ENCODE peak calls at places on chromosomes 4 and X, in five cellular contexts. U, O, T, F and I are unnamed samples.

GRCh38 chrX:38312436-38312835 is 14.9 kb downstream of the RPGR start:
- DNase-seq in U (peak), O (no peak), T (peak), F (no peak), I (no peak)

GRCh38 chrX:15822922-15823321 is 31.7 kb downstream of the AP1S2 start:
- DNase-seq in U (no peak), O (no peak), T (no peak), F (no peak), I (no peak)

GRCh38 chr4:155946486-155946885 is 7.2 kb downstream of the CTSO start:
- DNase-seq in U (peak), O (no peak), T (no peak), F (no peak), I (no peak)

GRCh38 chr4:87493147-87493546 is 36.0 kb downstream of the SPARCL1 start:
- DNase-seq in U (no peak), O (no peak), T (no peak), F (no peak), I (no peak)

GRCh38 chr4:86791126-86791525 is 58.1 kb downstream of the SLC10A6 start:
- DNase-seq in U (no peak), O (no peak), T (no peak), F (no peak), I (no peak)

GRCh38 chr4:152098365-152099060 is 337.7 kb upstream of the GATB start:
- DNase-seq in U (no peak), O (no peak), T (no peak), F (no peak), I (no peak)

GRCh38 chr4:148112231-148112982 is 329.8 kb downstream of the NR3C2 start:
- DNase-seq in U (peak), O (no peak), T (peak), F (no peak), I (no peak)

GRCh38 chrX:65587616-65588526 is 53.3 kb upstream of the LAS1L start:
- DNase-seq in U (peak), O (peak), T (peak), F (peak), I (peak)

GRCh38 chrX:20594985-20595384 is 328.3 kb upstream of the RPS6KA3 start:
- DNase-seq in U (no peak), O (no peak), T (peak), F (no peak), I (no peak)

GRCh38 chr4:23373269-23373668 is 516.6 kb downstream of the PPARGC1A start:
- DNase-seq in U (peak), O (peak), T (no peak), F (peak), I (no peak)

GRCh38 chrX:109827772-109828171 is 94.7 kb upstream of the ACSL4 start:
- DNase-seq in U (no peak), O (no peak), T (no peak), F (no peak), I (no peak)

GRCh38 chr4:172809319-172809718 is 359.3 kb upstream of the GALNT7 start:
- DNase-seq in U (no peak), O (no peak), T (no peak), F (no peak), I (no peak)

GRCh38 chr4:62644372-62644771 is 1444.2 kb downstream of the ADGRL3 start:
- DNase-seq in U (peak), O (peak), T (no peak), F (peak), I (no peak)

GRCh38 chrX:1300449-1300848 is 31.8 kb downstream of the CSF2RA start:
- DNase-seq in U (no peak), O (no peak), T (no peak), F (no peak), I (no peak)

GRCh38 chrX:53246231-53246630 is 21.2 kb upstream of the KDM5C start:
- DNase-seq in U (no peak), O (no peak), T (no peak), F (no peak), I (no peak)

GRCh38 chrX:53241558-53241957 is 16.6 kb upstream of the KDM5C start:
- DNase-seq in U (no peak), O (no peak), T (no peak), F (no peak), I (no peak)

GRCh38 chrX:53247928-53248327 is 22.9 kb upstream of the KDM5C start:
- DNase-seq in U (no peak), O (no peak), T (no peak), F (no peak), I (no peak)

GRCh38 chrX:53242310-53242709 is 17.3 kb upstream of the KDM5C start:
- DNase-seq in U (no peak), O (no peak), T (no peak), F (no peak), I (no peak)

DNA sequence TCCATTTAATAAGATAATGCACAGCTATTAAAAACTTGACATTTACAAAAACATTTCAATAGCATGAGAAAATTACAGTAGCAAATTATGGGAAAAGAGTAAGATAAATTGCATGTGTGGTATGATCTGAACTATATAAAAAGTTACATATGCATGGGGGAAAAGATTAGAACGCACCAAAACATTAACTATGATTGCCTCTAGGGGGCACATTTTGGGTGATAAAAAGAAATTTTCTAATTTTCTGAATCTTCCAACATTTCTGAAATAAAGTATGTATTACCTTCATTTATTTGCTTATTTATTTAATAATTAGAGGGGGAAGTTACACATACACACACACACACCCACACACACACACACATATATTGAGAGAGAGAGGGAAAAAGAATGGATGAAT is 19.6 kb upstream of the KDM5C start:
- DNase-seq in U (no peak), O (no peak), T (no peak), F (no peak), I (no peak)
- TF ChIP-seq CTCF in U (peak), O (no peak), T (no peak), F (no peak), I (peak)

DNA sequence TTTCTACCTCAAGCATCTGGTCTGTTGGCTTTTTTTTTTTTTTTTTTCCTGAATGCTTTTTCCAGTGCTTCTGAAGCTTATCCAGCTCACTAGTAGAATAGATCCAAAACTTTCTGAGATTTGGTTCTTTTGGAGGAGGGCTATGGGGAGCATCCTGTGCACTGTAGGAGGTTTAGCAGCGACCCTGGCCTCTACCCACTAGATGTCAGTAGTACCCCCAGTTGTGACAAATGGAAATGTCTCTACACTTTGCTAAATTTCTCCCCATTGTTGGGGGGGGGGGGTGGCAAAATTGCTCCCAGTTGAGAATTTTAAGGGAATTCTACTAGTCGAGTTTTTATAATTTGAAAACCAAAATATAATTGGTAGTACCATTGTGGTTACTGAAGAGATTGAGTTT is 23.0 kb upstream of the PPA2 start:
- DNase-seq in U (no peak), O (no peak), T (no peak), F (no peak), I (no peak)
- TF ChIP-seq CTCF in U (peak), O (peak), T (no peak), F (no peak), I (no peak)

DNA sequence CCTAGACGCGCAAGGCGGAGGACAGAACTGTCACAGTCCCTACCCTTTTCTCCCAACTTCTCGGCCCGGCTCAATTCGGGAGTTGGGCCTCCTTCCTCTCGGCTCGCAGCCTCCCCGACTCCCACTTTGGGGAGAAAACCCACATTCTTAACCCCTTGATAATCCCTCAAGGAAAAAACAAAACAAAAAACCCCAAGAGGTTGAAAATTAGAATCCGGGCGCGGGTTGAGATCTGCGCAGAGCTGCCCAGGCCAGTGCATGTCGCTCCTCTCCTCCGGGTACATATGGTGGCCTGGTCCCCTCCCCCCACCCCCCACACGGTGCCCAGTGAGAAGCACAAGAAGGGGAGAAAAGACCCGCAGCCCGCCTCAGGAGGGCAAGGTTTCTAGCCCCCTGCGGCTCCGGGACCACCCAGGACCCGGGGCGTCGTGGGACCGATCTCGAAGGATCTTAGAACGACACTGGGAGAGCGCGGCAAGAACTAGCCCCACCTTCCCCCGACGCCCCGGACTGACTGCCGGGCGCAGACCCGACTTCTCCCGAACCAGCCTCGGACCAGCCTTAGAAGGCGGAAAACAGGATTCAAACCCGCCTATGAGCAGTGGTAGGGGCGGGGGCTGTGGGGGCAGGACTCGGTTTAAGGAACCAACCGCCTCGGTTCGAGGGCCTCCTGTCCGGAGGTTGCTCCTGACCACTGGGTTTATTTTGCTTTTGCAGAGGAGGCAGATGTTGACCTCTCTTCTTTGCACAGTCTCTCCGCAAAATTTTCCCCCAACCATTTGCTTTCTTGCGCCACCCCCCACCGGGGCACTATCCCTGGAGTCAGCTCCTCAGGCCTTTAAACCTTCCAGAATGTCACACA is 2.5 kb upstream of the PDGFRA start:
- DNase-seq in U (peak), O (peak), T (peak), F (peak), I (peak)
- TF ChIP-seq CTCF in U (no peak), O (no peak), T (no peak), F (no peak), I (no peak)

GRCh38 chr4:138181288-138181687 is 60.9 kb downstream of the SLC7A11 start:
- DNase-seq in U (peak), O (no peak), T (no peak), F (no peak), I (no peak)

GRCh38 chr4:138186264-138186663 is 55.9 kb downstream of the SLC7A11 start:
- DNase-seq in U (no peak), O (no peak), T (no peak), F (no peak), I (no peak)

GRCh38 chr4:138184881-138185280 is 57.3 kb downstream of the SLC7A11 start:
- DNase-seq in U (no peak), O (no peak), T (no peak), F (no peak), I (no peak)

GRCh38 chr4:138178566-138178965 is 63.6 kb downstream of the SLC7A11 start:
- DNase-seq in U (peak), O (no peak), T (peak), F (no peak), I (no peak)

DNA sequence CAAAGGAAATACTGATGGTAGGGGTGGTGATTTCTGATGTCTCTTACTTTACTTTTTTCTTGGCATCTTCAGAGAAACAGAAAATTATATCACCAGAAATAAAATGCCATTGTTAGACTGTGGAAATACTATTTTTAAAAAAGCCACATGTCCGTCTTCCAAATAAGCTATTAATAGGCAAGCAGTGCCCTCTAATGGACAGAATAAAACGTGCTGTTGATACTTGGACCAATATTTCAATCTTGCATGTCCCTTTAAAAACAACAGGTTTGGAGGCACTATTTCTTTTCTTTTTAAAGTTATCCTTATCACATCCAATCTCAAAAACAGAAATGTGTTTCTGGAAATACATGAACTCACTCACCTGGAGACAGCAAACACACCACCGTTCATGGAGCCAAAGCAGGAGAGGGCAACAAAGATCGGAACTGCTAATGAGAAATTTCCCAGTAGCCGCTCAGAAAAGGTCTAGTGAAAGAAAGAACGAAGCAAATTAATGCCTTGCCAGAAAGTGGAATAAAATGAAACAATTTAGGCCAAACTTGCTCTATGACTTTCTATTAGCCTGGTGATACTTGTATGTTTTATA is 59.2 kb downstream of the SLC7A11 start:
- DNase-seq in U (peak), O (peak), T (peak), F (no peak), I (no peak)
- TF ChIP-seq CTCF in U (peak), O (peak), T (peak), F (peak), I (peak)

GRCh38 chrX:44903107-44903506 is 30.1 kb downstream of the KDM6A start:
- DNase-seq in U (peak), O (no peak), T (peak), F (no peak), I (no peak)

GRCh38 chrX:44906041-44906440 is 33.1 kb downstream of the KDM6A start:
- DNase-seq in U (no peak), O (no peak), T (no peak), F (no peak), I (no peak)

GRCh38 chrX:44906542-44906941 is 33.6 kb downstream of the KDM6A start:
- DNase-seq in U (no peak), O (no peak), T (no peak), F (no peak), I (no peak)

GRCh38 chrX:44903842-44904530 is 31.0 kb downstream of the KDM6A start:
- DNase-seq in U (no peak), O (no peak), T (no peak), F (no peak), I (no peak)

GRCh38 chrX:44904542-44905115 is 31.6 kb downstream of the KDM6A start:
- DNase-seq in U (no peak), O (no peak), T (no peak), F (no peak), I (no peak)
- TF ChIP-seq CTCF in U (peak), O (no peak), T (no peak), F (no peak), I (no peak)

GRCh38 chrX:53476371-53476770 is 42.2 kb upstream of the HSD17B10 start:
- DNase-seq in U (peak), O (no peak), T (peak), F (no peak), I (no peak)

GRCh38 chrX:53483838-53484420 is 49.8 kb upstream of the HSD17B10 start:
- DNase-seq in U (peak), O (no peak), T (peak), F (no peak), I (no peak)

GRCh38 chrX:53479295-53479694 is 45.1 kb upstream of the HSD17B10 start:
- DNase-seq in U (no peak), O (no peak), T (no peak), F (no peak), I (no peak)

GRCh38 chrX:53481816-53482485 is 47.8 kb upstream of the HSD17B10 start:
- DNase-seq in U (peak), O (peak), T (peak), F (peak), I (no peak)

DNA sequence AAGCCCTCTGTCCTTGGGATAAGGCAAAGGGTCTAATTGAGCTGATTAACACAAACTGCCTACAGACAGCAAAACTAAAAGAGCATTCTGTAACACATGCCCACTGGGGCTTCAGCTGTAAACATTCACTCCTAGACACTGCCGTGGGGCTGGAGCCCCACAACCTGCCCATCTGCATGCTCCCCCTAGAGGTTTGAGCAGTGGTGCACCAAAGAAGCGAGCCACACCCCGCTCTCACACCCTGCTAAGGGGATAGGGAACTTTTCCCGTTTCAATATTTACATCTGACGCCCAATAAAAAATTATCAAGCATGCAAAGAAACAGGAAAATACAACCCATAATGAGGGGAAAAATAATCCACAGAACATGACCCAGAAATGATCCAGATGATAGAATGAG is 46.9 kb upstream of the HSD17B10 start:
- DNase-seq in U (no peak), O (no peak), T (no peak), F (peak), I (no peak)
- TF ChIP-seq CTCF in U (peak), O (no peak), T (peak), F (peak), I (no peak)

GRCh38 chr4:18020671-18021469 is 685 bp downstream of the LCORL start:
- DNase-seq in U (peak), O (peak), T (peak), F (peak), I (peak)
- TF ChIP-seq CTCF in U (no peak), O (no peak), T (no peak), F (no peak), I (no peak)

GRCh38 chr4:24970635-24971034 is 57.8 kb upstream of the CCDC149 start:
- DNase-seq in U (no peak), O (no peak), T (no peak), F (no peak), I (no peak)
- TF ChIP-seq CTCF in U (no peak), O (no peak), T (no peak), F (no peak), I (no peak)

GRCh38 chr4:41044165-41044564 is 170.2 kb downstream of the APBB2 start:
- DNase-seq in U (no peak), O (no peak), T (no peak), F (no peak), I (no peak)
- TF ChIP-seq CTCF in U (no peak), O (no peak), T (no peak), F (no peak), I (peak)

DNA sequence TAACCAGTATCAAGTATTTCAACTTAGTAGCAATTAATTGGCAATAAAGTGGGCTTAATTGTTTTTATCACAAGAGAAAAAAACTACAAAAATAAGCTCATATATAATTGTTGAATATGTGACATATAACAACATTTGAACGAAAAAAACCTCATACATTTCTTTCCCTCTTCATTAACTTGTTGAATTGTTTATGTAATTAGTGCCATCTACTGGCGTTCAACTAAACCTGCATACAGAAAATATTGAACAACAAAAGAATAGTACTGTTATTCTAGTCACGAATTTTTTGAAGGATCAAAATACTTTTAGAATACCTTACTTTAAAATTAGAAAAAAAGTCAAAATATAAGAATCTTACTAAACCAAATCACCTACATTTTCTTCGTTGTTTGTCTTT is 586.5 kb upstream of the FTHL17 start:
- DNase-seq in U (peak), O (no peak), T (no peak), F (no peak), I (no peak)
- TF ChIP-seq CTCF in U (peak), O (peak), T (peak), F (peak), I (no peak)